ENCODE peak calls at places on chromosomes 5 and 9, in nine cellular contexts. One of them, this sample, is unnamed.

GRCh38 chr9:114178756-114179450 is 23.6 kb downstream of the COL27A1 start:
- DNase-seq in skeletal muscle cell: no peak
- DNase-seq in heart right ventricle: peak
- DNase-seq in HTR-8/SVneo: no peak
- DNase-seq in Peyer's patch: no peak
- DNase-seq in AG04450: no peak
- DNase-seq in activated naive CD4-positive, alpha-beta T cell treated with anti-CD3 and anti-CD28 coated beads, Interleukin-2, amount 10 ng/mL, durations not matched to agents 7 days and 5 days: no peak
- DNase-seq in PC-9: no peak
- DNase-seq in NCI-H1092 treated with DMSO at 0.1 percent for 48 hours: no peak
- DNase-seq in this sample: no peak

GRCh38 chr5:61357745-61358144 is 25.7 kb downstream of the ZSWIM6 start:
- DNase-seq in skeletal muscle cell: no peak
- DNase-seq in heart right ventricle: no peak
- DNase-seq in HTR-8/SVneo: no peak
- DNase-seq in Peyer's patch: no peak
- DNase-seq in AG04450: no peak
- DNase-seq in activated naive CD4-positive, alpha-beta T cell treated with anti-CD3 and anti-CD28 coated beads, Interleukin-2, amount 10 ng/mL, durations not matched to agents 7 days and 5 days: peak
- DNase-seq in PC-9: no peak
- DNase-seq in NCI-H1092 treated with DMSO at 0.1 percent for 48 hours: no peak
- DNase-seq in this sample: no peak

GRCh38 chr5:97560176-97560993 is 377.3 kb upstream of the RIOK2 start:
- DNase-seq in skeletal muscle cell: no peak
- DNase-seq in heart right ventricle: no peak
- DNase-seq in HTR-8/SVneo: no peak
- DNase-seq in Peyer's patch: no peak
- DNase-seq in AG04450: no peak
- DNase-seq in activated naive CD4-positive, alpha-beta T cell treated with anti-CD3 and anti-CD28 coated beads, Interleukin-2, amount 10 ng/mL, durations not matched to agents 7 days and 5 days: no peak
- DNase-seq in PC-9: no peak
- DNase-seq in NCI-H1092 treated with DMSO at 0.1 percent for 48 hours: no peak
- DNase-seq in this sample: no peak

GRCh38 chr5:153893809-153894208 is 144.9 kb downstream of the FAM114A2 start:
- DNase-seq in skeletal muscle cell: no peak
- DNase-seq in heart right ventricle: no peak
- DNase-seq in HTR-8/SVneo: no peak
- DNase-seq in Peyer's patch: no peak
- DNase-seq in AG04450: no peak
- DNase-seq in activated naive CD4-positive, alpha-beta T cell treated with anti-CD3 and anti-CD28 coated beads, Interleukin-2, amount 10 ng/mL, durations not matched to agents 7 days and 5 days: no peak
- DNase-seq in PC-9: no peak
- DNase-seq in NCI-H1092 treated with DMSO at 0.1 percent for 48 hours: no peak
- DNase-seq in this sample: no peak

GRCh38 chr9:15133488-15133887 is 173.5 kb downstream of the TTC39B start:
- DNase-seq in skeletal muscle cell: no peak
- DNase-seq in heart right ventricle: no peak
- DNase-seq in HTR-8/SVneo: no peak
- DNase-seq in Peyer's patch: no peak
- DNase-seq in AG04450: no peak
- DNase-seq in activated naive CD4-positive, alpha-beta T cell treated with anti-CD3 and anti-CD28 coated beads, Interleukin-2, amount 10 ng/mL, durations not matched to agents 7 days and 5 days: no peak
- DNase-seq in PC-9: no peak
- DNase-seq in NCI-H1092 treated with DMSO at 0.1 percent for 48 hours: no peak
- DNase-seq in this sample: no peak

GRCh38 chr9:25117791-25118190 is 560.5 kb downstream of the TUSC1 start:
- DNase-seq in skeletal muscle cell: no peak
- DNase-seq in heart right ventricle: no peak
- DNase-seq in HTR-8/SVneo: no peak
- DNase-seq in Peyer's patch: no peak
- DNase-seq in AG04450: no peak
- DNase-seq in activated naive CD4-positive, alpha-beta T cell treated with anti-CD3 and anti-CD28 coated beads, Interleukin-2, amount 10 ng/mL, durations not matched to agents 7 days and 5 days: no peak
- DNase-seq in PC-9: no peak
- DNase-seq in NCI-H1092 treated with DMSO at 0.1 percent for 48 hours: no peak
- DNase-seq in this sample: no peak

GRCh38 chr9:121699271-121700164 is 48.1 kb downstream of the DAB2IP start:
- DNase-seq in skeletal muscle cell: no peak
- DNase-seq in heart right ventricle: peak
- DNase-seq in HTR-8/SVneo: peak
- DNase-seq in Peyer's patch: peak
- DNase-seq in AG04450: no peak
- DNase-seq in activated naive CD4-positive, alpha-beta T cell treated with anti-CD3 and anti-CD28 coated beads, Interleukin-2, amount 10 ng/mL, durations not matched to agents 7 days and 5 days: peak
- DNase-seq in PC-9: peak
- DNase-seq in NCI-H1092 treated with DMSO at 0.1 percent for 48 hours: peak
- DNase-seq in this sample: no peak

GRCh38 chr5:180818942-180819341 is 16.3 kb upstream of the MGAT1 start:
- DNase-seq in skeletal muscle cell: no peak
- DNase-seq in heart right ventricle: no peak
- DNase-seq in HTR-8/SVneo: no peak
- DNase-seq in Peyer's patch: no peak
- DNase-seq in AG04450: no peak
- DNase-seq in activated naive CD4-positive, alpha-beta T cell treated with anti-CD3 and anti-CD28 coated beads, Interleukin-2, amount 10 ng/mL, durations not matched to agents 7 days and 5 days: no peak
- DNase-seq in PC-9: no peak
- DNase-seq in NCI-H1092 treated with DMSO at 0.1 percent for 48 hours: no peak
- DNase-seq in this sample: no peak

GRCh38 chr9:135702002-135702721 is at the start of gene KCNT1:
- DNase-seq in skeletal muscle cell: no peak
- DNase-seq in heart right ventricle: peak
- DNase-seq in HTR-8/SVneo: peak
- DNase-seq in Peyer's patch: peak
- DNase-seq in AG04450: no peak
- DNase-seq in activated naive CD4-positive, alpha-beta T cell treated with anti-CD3 and anti-CD28 coated beads, Interleukin-2, amount 10 ng/mL, durations not matched to agents 7 days and 5 days: peak
- DNase-seq in PC-9: peak
- DNase-seq in NCI-H1092 treated with DMSO at 0.1 percent for 48 hours: peak
- DNase-seq in this sample: peak

GRCh38 chr9:75624984-75625383 is 265.5 kb upstream of the PCSK5 start:
- DNase-seq in skeletal muscle cell: no peak
- DNase-seq in heart right ventricle: no peak
- DNase-seq in HTR-8/SVneo: no peak
- DNase-seq in Peyer's patch: no peak
- DNase-seq in AG04450: no peak
- DNase-seq in activated naive CD4-positive, alpha-beta T cell treated with anti-CD3 and anti-CD28 coated beads, Interleukin-2, amount 10 ng/mL, durations not matched to agents 7 days and 5 days: no peak
- DNase-seq in PC-9: peak
- DNase-seq in NCI-H1092 treated with DMSO at 0.1 percent for 48 hours: no peak
- DNase-seq in this sample: no peak

GRCh38 chr5:67094476-67095300 is 101.9 kb downstream of the CD180 start:
- DNase-seq in skeletal muscle cell: peak
- DNase-seq in heart right ventricle: no peak
- DNase-seq in HTR-8/SVneo: no peak
- DNase-seq in Peyer's patch: no peak
- DNase-seq in AG04450: peak
- DNase-seq in activated naive CD4-positive, alpha-beta T cell treated with anti-CD3 and anti-CD28 coated beads, Interleukin-2, amount 10 ng/mL, durations not matched to agents 7 days and 5 days: no peak
- DNase-seq in PC-9: no peak
- DNase-seq in NCI-H1092 treated with DMSO at 0.1 percent for 48 hours: no peak
- DNase-seq in this sample: no peak

GRCh38 chr9:81665514-81665838 is 23.9 kb downstream of the TLE1 start:
- DNase-seq in skeletal muscle cell: no peak
- DNase-seq in heart right ventricle: no peak
- DNase-seq in HTR-8/SVneo: no peak
- DNase-seq in Peyer's patch: no peak
- DNase-seq in AG04450: no peak
- DNase-seq in activated naive CD4-positive, alpha-beta T cell treated with anti-CD3 and anti-CD28 coated beads, Interleukin-2, amount 10 ng/mL, durations not matched to agents 7 days and 5 days: no peak
- DNase-seq in PC-9: no peak
- DNase-seq in NCI-H1092 treated with DMSO at 0.1 percent for 48 hours: peak
- DNase-seq in this sample: no peak

GRCh38 chr9:77750284-77750683 is 102.2 kb upstream of the GNA14 start:
- DNase-seq in skeletal muscle cell: no peak
- DNase-seq in heart right ventricle: no peak
- DNase-seq in HTR-8/SVneo: no peak
- DNase-seq in Peyer's patch: no peak
- DNase-seq in AG04450: no peak
- DNase-seq in activated naive CD4-positive, alpha-beta T cell treated with anti-CD3 and anti-CD28 coated beads, Interleukin-2, amount 10 ng/mL, durations not matched to agents 7 days and 5 days: no peak
- DNase-seq in PC-9: no peak
- DNase-seq in NCI-H1092 treated with DMSO at 0.1 percent for 48 hours: no peak
- DNase-seq in this sample: no peak

GRCh38 chr5:90921428-90921973 is 362.9 kb downstream of the ADGRV1 start:
- DNase-seq in skeletal muscle cell: no peak
- DNase-seq in heart right ventricle: no peak
- DNase-seq in HTR-8/SVneo: no peak
- DNase-seq in Peyer's patch: no peak
- DNase-seq in AG04450: no peak
- DNase-seq in activated naive CD4-positive, alpha-beta T cell treated with anti-CD3 and anti-CD28 coated beads, Interleukin-2, amount 10 ng/mL, durations not matched to agents 7 days and 5 days: no peak
- DNase-seq in PC-9: no peak
- DNase-seq in NCI-H1092 treated with DMSO at 0.1 percent for 48 hours: no peak
- DNase-seq in this sample: no peak

GRCh38 chr9:32385885-32386283 is 1.4 kb downstream of the ACO1 start:
- DNase-seq in skeletal muscle cell: no peak
- DNase-seq in heart right ventricle: no peak
- DNase-seq in HTR-8/SVneo: no peak
- DNase-seq in Peyer's patch: no peak
- DNase-seq in AG04450: no peak
- DNase-seq in activated naive CD4-positive, alpha-beta T cell treated with anti-CD3 and anti-CD28 coated beads, Interleukin-2, amount 10 ng/mL, durations not matched to agents 7 days and 5 days: no peak
- DNase-seq in PC-9: no peak
- DNase-seq in NCI-H1092 treated with DMSO at 0.1 percent for 48 hours: no peak
- DNase-seq in this sample: no peak

GRCh38 chr5:6464441-6464840 is 15.8 kb downstream of the UBE2QL1 start:
- DNase-seq in skeletal muscle cell: no peak
- DNase-seq in heart right ventricle: no peak
- DNase-seq in HTR-8/SVneo: no peak
- DNase-seq in Peyer's patch: no peak
- DNase-seq in AG04450: no peak
- DNase-seq in activated naive CD4-positive, alpha-beta T cell treated with anti-CD3 and anti-CD28 coated beads, Interleukin-2, amount 10 ng/mL, durations not matched to agents 7 days and 5 days: no peak
- DNase-seq in PC-9: no peak
- DNase-seq in NCI-H1092 treated with DMSO at 0.1 percent for 48 hours: no peak
- DNase-seq in this sample: no peak

GRCh38 chr5:166370928-166371690 is 1920.3 kb upstream of the WWC1 start:
- DNase-seq in skeletal muscle cell: no peak
- DNase-seq in heart right ventricle: no peak
- DNase-seq in HTR-8/SVneo: no peak
- DNase-seq in Peyer's patch: no peak
- DNase-seq in AG04450: no peak
- DNase-seq in activated naive CD4-positive, alpha-beta T cell treated with anti-CD3 and anti-CD28 coated beads, Interleukin-2, amount 10 ng/mL, durations not matched to agents 7 days and 5 days: no peak
- DNase-seq in PC-9: no peak
- DNase-seq in NCI-H1092 treated with DMSO at 0.1 percent for 48 hours: no peak
- DNase-seq in this sample: peak

GRCh38 chr9:91758491-91758981 is 191.5 kb downstream of the ROR2 start:
- DNase-seq in skeletal muscle cell: no peak
- DNase-seq in heart right ventricle: no peak
- DNase-seq in HTR-8/SVneo: peak
- DNase-seq in Peyer's patch: peak
- DNase-seq in AG04450: no peak
- DNase-seq in activated naive CD4-positive, alpha-beta T cell treated with anti-CD3 and anti-CD28 coated beads, Interleukin-2, amount 10 ng/mL, durations not matched to agents 7 days and 5 days: peak
- DNase-seq in PC-9: peak
- DNase-seq in NCI-H1092 treated with DMSO at 0.1 percent for 48 hours: peak
- DNase-seq in this sample: peak

GRCh38 chr5:106408141-106408540 is 1262.6 kb downstream of the EFNA5 start:
- DNase-seq in skeletal muscle cell: no peak
- DNase-seq in heart right ventricle: no peak
- DNase-seq in HTR-8/SVneo: no peak
- DNase-seq in Peyer's patch: no peak
- DNase-seq in AG04450: no peak
- DNase-seq in activated naive CD4-positive, alpha-beta T cell treated with anti-CD3 and anti-CD28 coated beads, Interleukin-2, amount 10 ng/mL, durations not matched to agents 7 days and 5 days: no peak
- DNase-seq in PC-9: no peak
- DNase-seq in NCI-H1092 treated with DMSO at 0.1 percent for 48 hours: no peak
- DNase-seq in this sample: no peak

GRCh38 chr9:6512085-6512657 is 99.2 kb downstream of the UHRF2 start:
- DNase-seq in skeletal muscle cell: no peak
- DNase-seq in heart right ventricle: no peak
- DNase-seq in HTR-8/SVneo: no peak
- DNase-seq in Peyer's patch: no peak
- DNase-seq in AG04450: no peak
- DNase-seq in activated naive CD4-positive, alpha-beta T cell treated with anti-CD3 and anti-CD28 coated beads, Interleukin-2, amount 10 ng/mL, durations not matched to agents 7 days and 5 days: no peak
- DNase-seq in PC-9: no peak
- DNase-seq in NCI-H1092 treated with DMSO at 0.1 percent for 48 hours: no peak
- DNase-seq in this sample: no peak

GRCh38 chr5:111641533-111642230 is 115.3 kb downstream of the NREP start:
- DNase-seq in skeletal muscle cell: peak
- DNase-seq in heart right ventricle: no peak
- DNase-seq in HTR-8/SVneo: peak
- DNase-seq in Peyer's patch: no peak
- DNase-seq in AG04450: peak
- DNase-seq in activated naive CD4-positive, alpha-beta T cell treated with anti-CD3 and anti-CD28 coated beads, Interleukin-2, amount 10 ng/mL, durations not matched to agents 7 days and 5 days: no peak
- DNase-seq in PC-9: no peak
- DNase-seq in NCI-H1092 treated with DMSO at 0.1 percent for 48 hours: no peak
- DNase-seq in this sample: peak

GRCh38 chr5:64811050-64811640 is 42.4 kb downstream of the CWC27 start:
- DNase-seq in skeletal muscle cell: peak
- DNase-seq in heart right ventricle: no peak
- DNase-seq in HTR-8/SVneo: peak
- DNase-seq in Peyer's patch: no peak
- DNase-seq in AG04450: peak
- DNase-seq in activated naive CD4-positive, alpha-beta T cell treated with anti-CD3 and anti-CD28 coated beads, Interleukin-2, amount 10 ng/mL, durations not matched to agents 7 days and 5 days: no peak
- DNase-seq in PC-9: no peak
- DNase-seq in NCI-H1092 treated with DMSO at 0.1 percent for 48 hours: peak
- DNase-seq in this sample: peak

GRCh38 chr5:6182271-6182815 is 196.0 kb downstream of the MED10 start:
- DNase-seq in skeletal muscle cell: no peak
- DNase-seq in heart right ventricle: no peak
- DNase-seq in HTR-8/SVneo: no peak
- DNase-seq in Peyer's patch: no peak
- DNase-seq in AG04450: no peak
- DNase-seq in activated naive CD4-positive, alpha-beta T cell treated with anti-CD3 and anti-CD28 coated beads, Interleukin-2, amount 10 ng/mL, durations not matched to agents 7 days and 5 days: no peak
- DNase-seq in PC-9: no peak
- DNase-seq in NCI-H1092 treated with DMSO at 0.1 percent for 48 hours: no peak
- DNase-seq in this sample: no peak

GRCh38 chr5:95382843-95383242 is 8.3 kb upstream of the FAM81B start:
- DNase-seq in skeletal muscle cell: no peak
- DNase-seq in heart right ventricle: no peak
- DNase-seq in HTR-8/SVneo: no peak
- DNase-seq in Peyer's patch: no peak
- DNase-seq in AG04450: no peak
- DNase-seq in activated naive CD4-positive, alpha-beta T cell treated with anti-CD3 and anti-CD28 coated beads, Interleukin-2, amount 10 ng/mL, durations not matched to agents 7 days and 5 days: no peak
- DNase-seq in PC-9: no peak
- DNase-seq in NCI-H1092 treated with DMSO at 0.1 percent for 48 hours: no peak
- DNase-seq in this sample: no peak

GRCh38 chr9:89886281-89886700 is 281.5 kb downstream of the GADD45G start:
- DNase-seq in skeletal muscle cell: no peak
- DNase-seq in heart right ventricle: no peak
- DNase-seq in HTR-8/SVneo: no peak
- DNase-seq in Peyer's patch: no peak
- DNase-seq in AG04450: no peak
- DNase-seq in activated naive CD4-positive, alpha-beta T cell treated with anti-CD3 and anti-CD28 coated beads, Interleukin-2, amount 10 ng/mL, durations not matched to agents 7 days and 5 days: no peak
- DNase-seq in PC-9: no peak
- DNase-seq in NCI-H1092 treated with DMSO at 0.1 percent for 48 hours: no peak
- DNase-seq in this sample: no peak

GRCh38 chr5:126074538-126074937 is 348.7 kb upstream of the GRAMD2B start:
- DNase-seq in skeletal muscle cell: no peak
- DNase-seq in heart right ventricle: no peak
- DNase-seq in HTR-8/SVneo: no peak
- DNase-seq in Peyer's patch: no peak
- DNase-seq in AG04450: no peak
- DNase-seq in activated naive CD4-positive, alpha-beta T cell treated with anti-CD3 and anti-CD28 coated beads, Interleukin-2, amount 10 ng/mL, durations not matched to agents 7 days and 5 days: no peak
- DNase-seq in PC-9: no peak
- DNase-seq in NCI-H1092 treated with DMSO at 0.1 percent for 48 hours: no peak
- DNase-seq in this sample: no peak

GRCh38 chr5:58122993-58123392 is 336.9 kb downstream of the PLK2 start:
- DNase-seq in skeletal muscle cell: no peak
- DNase-seq in heart right ventricle: no peak
- DNase-seq in HTR-8/SVneo: no peak
- DNase-seq in Peyer's patch: no peak
- DNase-seq in AG04450: no peak
- DNase-seq in activated naive CD4-positive, alpha-beta T cell treated with anti-CD3 and anti-CD28 coated beads, Interleukin-2, amount 10 ng/mL, durations not matched to agents 7 days and 5 days: no peak
- DNase-seq in PC-9: no peak
- DNase-seq in NCI-H1092 treated with DMSO at 0.1 percent for 48 hours: no peak
- DNase-seq in this sample: no peak

GRCh38 chr5:91288117-91288516 is 95.0 kb downstream of the ARRDC3 start:
- DNase-seq in skeletal muscle cell: peak
- DNase-seq in heart right ventricle: no peak
- DNase-seq in HTR-8/SVneo: no peak
- DNase-seq in Peyer's patch: no peak
- DNase-seq in AG04450: peak
- DNase-seq in activated naive CD4-positive, alpha-beta T cell treated with anti-CD3 and anti-CD28 coated beads, Interleukin-2, amount 10 ng/mL, durations not matched to agents 7 days and 5 days: no peak
- DNase-seq in PC-9: no peak
- DNase-seq in NCI-H1092 treated with DMSO at 0.1 percent for 48 hours: no peak
- DNase-seq in this sample: no peak

GRCh38 chr5:136522217-136522956 is 157.0 kb upstream of the TRPC7 start:
- DNase-seq in skeletal muscle cell: no peak
- DNase-seq in heart right ventricle: no peak
- DNase-seq in HTR-8/SVneo: no peak
- DNase-seq in Peyer's patch: no peak
- DNase-seq in AG04450: no peak
- DNase-seq in activated naive CD4-positive, alpha-beta T cell treated with anti-CD3 and anti-CD28 coated beads, Interleukin-2, amount 10 ng/mL, durations not matched to agents 7 days and 5 days: no peak
- DNase-seq in PC-9: no peak
- DNase-seq in NCI-H1092 treated with DMSO at 0.1 percent for 48 hours: no peak
- DNase-seq in this sample: no peak

GRCh38 chr5:175599210-175599609 is 58.7 kb upstream of the HRH2 start:
- DNase-seq in skeletal muscle cell: no peak
- DNase-seq in heart right ventricle: no peak
- DNase-seq in HTR-8/SVneo: no peak
- DNase-seq in Peyer's patch: no peak
- DNase-seq in AG04450: no peak
- DNase-seq in activated naive CD4-positive, alpha-beta T cell treated with anti-CD3 and anti-CD28 coated beads, Interleukin-2, amount 10 ng/mL, durations not matched to agents 7 days and 5 days: no peak
- DNase-seq in PC-9: no peak
- DNase-seq in NCI-H1092 treated with DMSO at 0.1 percent for 48 hours: no peak
- DNase-seq in this sample: no peak

GRCh38 chr5:54889826-54890225 is 95.6 kb downstream of the ESM1 start:
- DNase-seq in skeletal muscle cell: no peak
- DNase-seq in heart right ventricle: no peak
- DNase-seq in HTR-8/SVneo: peak
- DNase-seq in Peyer's patch: no peak
- DNase-seq in AG04450: no peak
- DNase-seq in activated naive CD4-positive, alpha-beta T cell treated with anti-CD3 and anti-CD28 coated beads, Interleukin-2, amount 10 ng/mL, durations not matched to agents 7 days and 5 days: no peak
- DNase-seq in PC-9: peak
- DNase-seq in NCI-H1092 treated with DMSO at 0.1 percent for 48 hours: no peak
- DNase-seq in this sample: peak